ENCODE peak calls at places on chromosomes 12 and 14, in seven cellular contexts. O is testis; D is pancreas; F is psoas muscle; X is CD8-positive, alpha-beta T cell; E is DND-41; A is lower lobe of right lung. P is an unnamed sample. For H3K36me3, the result is how much of the 10 kb centered on the place peaks cover.

GRCh38 chr12:49295087-49296001 is at the start of gene PRPH:
- DNase-seq in O (peak), D (peak), F (no peak), X (no peak), E (no peak), A (no peak), P (no peak)

GRCh38 chr12:56629459-56630179 is 507 bp downstream of the BAZ2A start:
- DNase-seq in O (peak), D (peak), F (peak), X (peak), E (peak), A (peak), P (peak)

GRCh38 chr14:89340200-89340667 is 76.8 kb downstream of the FOXN3 start:
- DNase-seq in O (no peak), D (no peak), F (no peak), X (no peak), E (no peak), A (no peak), P (no peak)

GRCh38 chr12:88993655-88994054 is 358.6 kb downstream of the DUSP6 start:
- DNase-seq in O (no peak), D (no peak), F (no peak), X (no peak), E (no peak), A (no peak), P (no peak)

GRCh38 chr12:98073610-98074009 is 441.8 kb upstream of the TMPO start:
- DNase-seq in O (peak), D (peak), F (no peak), X (no peak), E (no peak), A (no peak), P (no peak)

GRCh38 chr14:35374273-35374681 is 30.3 kb downstream of the NFKBIA start:
- DNase-seq in O (peak), D (no peak), F (peak), X (no peak), E (no peak), A (peak), P (no peak)

GRCh38 chr12:12819752-12820311 is 6.7 kb downstream of the DDX47 start:
- DNase-seq in O (no peak), D (no peak), F (no peak), X (no peak), E (no peak), A (no peak), P (no peak)

GRCh38 chr12:2326470-2326869 is 273.7 kb downstream of the CACNA1C start:
- DNase-seq in O (no peak), D (no peak), F (no peak), X (no peak), E (no peak), A (no peak), P (no peak)

GRCh38 chr12:5442251-5443006 is 10.5 kb downstream of the NTF3 start:
- DNase-seq in O (peak), D (no peak), F (no peak), X (no peak), E (peak), A (no peak), P (no peak)

GRCh38 chr12:89470741-89471504 is 53.7 kb downstream of the GALNT4 start:
- DNase-seq in O (no peak), D (no peak), F (no peak), X (no peak), E (no peak), A (no peak), P (peak)

GRCh38 chr12:91778938-91779400 is 366.7 kb downstream of the BTG1 start:
- DNase-seq in O (no peak), D (no peak), F (no peak), X (peak), E (no peak), A (no peak), P (no peak)

GRCh38 chr14:89921896-89922548 is 32.5 kb downstream of the EFCAB11 start:
- DNase-seq in O (no peak), D (no peak), F (no peak), X (no peak), E (no peak), A (no peak), P (no peak)

GRCh38 chr14:75794615-75795038 is 133.6 kb downstream of the TTLL5 start:
- DNase-seq in O (no peak), D (no peak), F (no peak), X (no peak), E (no peak), A (no peak), P (no peak)

GRCh38 chr12:6229823-6230222 is 29.6 kb downstream of the CD9 start:
- DNase-seq in O (peak), D (no peak), F (peak), X (no peak), E (no peak), A (peak), P (no peak)

GRCh38 chr14:102078344-102078743 is 8.5 kb downstream of the HSP90AA1 start:
- DNase-seq in O (no peak), D (no peak), F (peak), X (no peak), E (no peak), A (no peak), P (no peak)

GRCh38 chr14:50932159-50932558 is 12.1 kb downstream of the PYGL start:
- DNase-seq in O (no peak), D (no peak), F (no peak), X (no peak), E (no peak), A (no peak), P (no peak)

GRCh38 chr12:64631197-64631596 is 20.9 kb downstream of the RASSF3 start:
- DNase-seq in O (no peak), D (no peak), F (no peak), X (no peak), E (no peak), A (no peak), P (no peak)

GRCh38 chr12:102062419-102062806 is 622 bp upstream of the WASHC3 start:
- DNase-seq in O (no peak), D (no peak), F (no peak), X (no peak), E (no peak), A (no peak), P (no peak)
- H3K27ac ChIP-seq in O (peak), D (no peak), F (no peak), X (no peak), E (peak), A (no peak), P (no peak)

DNA sequence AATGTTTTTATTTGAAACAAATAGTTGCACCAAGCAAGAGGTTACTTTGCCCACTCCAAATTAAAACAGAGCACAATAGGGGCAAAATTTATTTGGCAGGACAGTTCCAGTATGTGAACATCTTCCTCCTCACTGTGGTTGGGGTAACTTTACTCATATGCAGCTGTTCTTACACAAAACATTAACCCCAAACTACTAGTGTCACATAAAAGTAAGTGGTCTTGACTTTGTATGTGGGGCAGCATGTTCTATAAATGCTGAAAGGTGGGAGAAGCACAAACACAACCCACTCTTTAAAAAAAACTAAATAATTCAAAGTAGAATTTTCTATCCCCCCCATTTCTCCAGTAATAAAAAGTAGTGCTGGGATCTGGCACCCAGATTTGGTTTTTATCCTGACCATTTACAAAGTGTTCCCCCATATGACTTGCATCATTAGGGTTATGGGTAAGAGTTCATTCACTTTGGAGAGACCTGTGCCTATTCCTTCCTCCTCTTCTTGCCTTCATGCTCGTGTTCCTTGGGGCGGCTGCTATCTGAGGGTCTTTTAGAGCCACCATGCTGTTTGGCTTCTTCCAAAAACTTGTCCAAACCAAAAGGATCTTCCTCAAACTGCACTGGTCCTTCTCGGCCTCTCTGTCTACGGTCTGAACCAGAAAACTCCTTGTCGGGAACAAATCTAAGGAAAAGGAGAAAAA is 9.9 kb downstream of the SLIRP start:
- DNase-seq in O (no peak), D (no peak), F (no peak), X (no peak), E (no peak), A (no peak), P (no peak)
- H3K36me3 ChIP-seq in O (under half), D (half or more), F (under half), X (under half), E (half or more), A (half or more), P (half or more)

GRCh38 chr12:9669019-9669326 is 540 bp upstream of the CLEC2D start:
- DNase-seq in O (no peak), D (no peak), F (no peak), X (no peak), E (no peak), A (no peak), P (no peak)
- H3K4me3 ChIP-seq in O (no peak), D (no peak), F (no peak), X (peak), E (no peak), A (no peak), P (peak)

DNA sequence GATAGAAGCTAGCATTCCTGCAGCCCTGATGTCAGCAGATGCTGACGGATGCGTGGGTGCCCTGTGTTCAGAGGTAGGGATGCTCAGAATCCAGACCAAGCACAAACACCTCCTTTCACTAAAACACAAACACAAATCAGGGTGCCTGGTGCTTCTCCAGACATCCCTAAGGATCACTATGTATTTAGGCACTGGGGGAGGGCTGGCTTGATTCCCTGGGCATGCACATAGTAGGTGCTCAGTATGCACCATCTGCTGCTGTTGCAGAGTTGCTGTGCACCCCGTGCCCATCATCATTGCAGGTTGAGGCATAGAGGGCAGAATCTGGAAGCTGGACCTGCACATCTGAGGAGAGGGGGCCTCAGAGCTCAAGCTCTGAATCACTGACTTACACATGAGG is 114.8 kb downstream of the PHETA1 start:
- DNase-seq in O (no peak), D (no peak), F (no peak), X (no peak), E (no peak), A (no peak), P (no peak)
- H3K27ac ChIP-seq in O (no peak), D (no peak), F (no peak), X (no peak), E (no peak), A (no peak), P (no peak)

GRCh38 chr14:104772707-104773504 is 20.0 kb downstream of the SIVA1 start:
- DNase-seq in O (no peak), D (no peak), F (no peak), X (peak), E (no peak), A (no peak), P (no peak)
- H3K36me3 ChIP-seq in O (under half), D (under half), F (under half), X (under half), E (half or more), A (half or more), P (under half)

P was measured in CD8-positive, alpha-beta memory T cell.